ENCODE peak calls at places on chromosome 9, in seven cellular contexts. One of them, this sample, is unnamed.

GRCh38 chr9:92492781-92493401 is 10.6 kb upstream of the ASPN start:
- DNase-seq in GM12892: no peak
- DNase-seq in H1: no peak
- DNase-seq in HepG2: no peak
- DNase-seq in SK-N-SH: peak
- DNase-seq in K562: no peak
- DNase-seq in GM12878: no peak
- DNase-seq in this sample: no peak

GRCh38 chr9:137244486-137245449 is 3.7 kb downstream of the TUBB4B start:
- DNase-seq in GM12892: no peak
- DNase-seq in H1: no peak
- DNase-seq in HepG2: no peak
- DNase-seq in SK-N-SH: no peak
- DNase-seq in K562: no peak
- DNase-seq in GM12878: no peak
- DNase-seq in this sample: no peak

GRCh38 chr9:86902606-86903460 is 44.5 kb downstream of the GAS1 start:
- DNase-seq in GM12892: no peak
- DNase-seq in H1: peak
- DNase-seq in HepG2: no peak
- DNase-seq in SK-N-SH: peak
- DNase-seq in K562: no peak
- DNase-seq in GM12878: no peak
- DNase-seq in this sample: no peak

GRCh38 chr9:8760000-8760767 is 960.6 kb upstream of the DMAC1 start:
- DNase-seq in GM12892: no peak
- DNase-seq in H1: no peak
- DNase-seq in HepG2: no peak
- DNase-seq in SK-N-SH: no peak
- DNase-seq in K562: no peak
- DNase-seq in GM12878: no peak
- DNase-seq in this sample: no peak

GRCh38 chr9:33024966-33025571 is at the start of gene DNAJA1:
- DNase-seq in GM12892: peak
- DNase-seq in H1: peak
- DNase-seq in HepG2: peak
- DNase-seq in SK-N-SH: peak
- DNase-seq in K562: peak
- DNase-seq in GM12878: peak
- DNase-seq in this sample: peak

GRCh38 chr9:96088510-96088909 is 213.0 kb downstream of the ERCC6L2 start:
- DNase-seq in GM12892: no peak
- DNase-seq in H1: no peak
- DNase-seq in HepG2: no peak
- DNase-seq in SK-N-SH: no peak
- DNase-seq in K562: no peak
- DNase-seq in GM12878: no peak
- DNase-seq in this sample: no peak

GRCh38 chr9:122134822-122135528 is 24.6 kb downstream of the NDUFA8 start:
- DNase-seq in GM12892: no peak
- DNase-seq in H1: peak
- DNase-seq in HepG2: no peak
- DNase-seq in SK-N-SH: no peak
- DNase-seq in K562: peak
- DNase-seq in GM12878: no peak
- DNase-seq in this sample: no peak

GRCh38 chr9:133570681-133571080 is 36.2 kb downstream of the ADAMTSL2 start:
- DNase-seq in GM12892: no peak
- DNase-seq in H1: no peak
- DNase-seq in HepG2: no peak
- DNase-seq in SK-N-SH: no peak
- DNase-seq in K562: no peak
- DNase-seq in GM12878: no peak
- DNase-seq in this sample: no peak

GRCh38 chr9:130126721-130127429 is 45.3 kb upstream of the NCS1 start:
- DNase-seq in GM12892: no peak
- DNase-seq in H1: no peak
- DNase-seq in HepG2: no peak
- DNase-seq in SK-N-SH: no peak
- DNase-seq in K562: no peak
- DNase-seq in GM12878: no peak
- DNase-seq in this sample: no peak

GRCh38 chr9:83027153-83027867 is 35.6 kb downstream of the RASEF start:
- DNase-seq in GM12892: no peak
- DNase-seq in H1: no peak
- DNase-seq in HepG2: peak
- DNase-seq in SK-N-SH: no peak
- DNase-seq in K562: no peak
- DNase-seq in GM12878: no peak
- DNase-seq in this sample: no peak

GRCh38 chr9:75715360-75715759 is 175.1 kb upstream of the PCSK5 start:
- DNase-seq in GM12892: no peak
- DNase-seq in H1: no peak
- DNase-seq in HepG2: no peak
- DNase-seq in SK-N-SH: no peak
- DNase-seq in K562: no peak
- DNase-seq in GM12878: no peak
- DNase-seq in this sample: no peak

GRCh38 chr9:129610473-129611301 is 10.2 kb downstream of the C9orf50 start:
- DNase-seq in GM12892: peak
- DNase-seq in H1: peak
- DNase-seq in HepG2: peak
- DNase-seq in SK-N-SH: peak
- DNase-seq in K562: peak
- DNase-seq in GM12878: no peak
- DNase-seq in this sample: peak

GRCh38 chr9:96027271-96028131 is 152.0 kb downstream of the ERCC6L2 start:
- DNase-seq in GM12892: no peak
- DNase-seq in H1: peak
- DNase-seq in HepG2: no peak
- DNase-seq in SK-N-SH: peak
- DNase-seq in K562: no peak
- DNase-seq in GM12878: no peak
- DNase-seq in this sample: no peak

GRCh38 chr9:127796225-127796813 is 6.4 kb upstream of the FPGS start:
- DNase-seq in GM12892: no peak
- DNase-seq in H1: no peak
- DNase-seq in HepG2: peak
- DNase-seq in SK-N-SH: no peak
- DNase-seq in K562: no peak
- DNase-seq in GM12878: no peak
- DNase-seq in this sample: no peak
- TF ChIP-seq TAF1 in GM12892: no peak
- TF ChIP-seq TAF1 in H1: no peak
- TF ChIP-seq TAF1 in HepG2: no peak
- TF ChIP-seq TAF1 in SK-N-SH: no peak
- TF ChIP-seq TAF1 in K562: no peak
- TF ChIP-seq TAF1 in GM12878: no peak
- TF ChIP-seq TAF1 in this sample: no peak

GRCh38 chr9:90552317-90552716 is 90.3 kb downstream of the DIRAS2 start:
- DNase-seq in GM12892: no peak
- DNase-seq in H1: no peak
- DNase-seq in HepG2: no peak
- DNase-seq in SK-N-SH: no peak
- DNase-seq in K562: no peak
- DNase-seq in GM12878: no peak
- DNase-seq in this sample: peak

GRCh38 chr9:90546200-90546599 is 96.4 kb downstream of the DIRAS2 start:
- DNase-seq in GM12892: no peak
- DNase-seq in H1: no peak
- DNase-seq in HepG2: peak
- DNase-seq in SK-N-SH: peak
- DNase-seq in K562: no peak
- DNase-seq in GM12878: no peak
- DNase-seq in this sample: no peak

GRCh38 chr9:90544488-90544887 is 98.1 kb downstream of the DIRAS2 start:
- DNase-seq in GM12892: no peak
- DNase-seq in H1: no peak
- DNase-seq in HepG2: no peak
- DNase-seq in SK-N-SH: no peak
- DNase-seq in K562: no peak
- DNase-seq in GM12878: no peak
- DNase-seq in this sample: no peak

DNA sequence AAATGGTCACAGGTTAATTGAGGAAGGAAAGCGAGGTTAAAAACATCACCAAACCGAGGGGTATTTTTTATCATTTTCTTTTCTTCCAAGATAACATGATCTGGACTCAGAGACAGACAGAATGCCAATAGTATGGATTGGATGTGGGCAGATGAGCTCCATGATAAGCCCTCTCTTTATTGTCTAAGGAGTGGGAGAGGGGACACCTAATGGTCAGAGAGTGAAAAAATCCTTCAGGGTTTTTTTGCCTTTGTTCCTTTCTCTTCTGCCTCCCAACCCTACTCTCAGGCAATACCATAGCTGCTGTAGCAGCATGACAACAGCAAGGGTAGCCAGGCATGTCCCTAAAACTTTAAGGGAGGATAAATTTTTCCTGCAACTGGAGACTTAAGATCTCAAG is 94.7 kb downstream of the DIRAS2 start:
- DNase-seq in GM12892: no peak
- DNase-seq in H1: no peak
- DNase-seq in HepG2: no peak
- DNase-seq in SK-N-SH: no peak
- DNase-seq in K562: no peak
- DNase-seq in GM12878: no peak
- DNase-seq in this sample: no peak
- TF ChIP-seq TAF1 in GM12892: no peak
- TF ChIP-seq TAF1 in H1: no peak
- TF ChIP-seq TAF1 in HepG2: no peak
- TF ChIP-seq TAF1 in SK-N-SH: no peak
- TF ChIP-seq TAF1 in K562: no peak
- TF ChIP-seq TAF1 in GM12878: no peak
- TF ChIP-seq TAF1 in this sample: no peak

GRCh38 chr9:99056876-99057664 is 47.8 kb upstream of the TGFBR1 start:
- DNase-seq in GM12892: no peak
- DNase-seq in H1: no peak
- DNase-seq in HepG2: no peak
- DNase-seq in SK-N-SH: no peak
- DNase-seq in K562: no peak
- DNase-seq in GM12878: no peak
- DNase-seq in this sample: no peak

GRCh38 chr9:99056186-99056585 is 48.7 kb upstream of the TGFBR1 start:
- DNase-seq in GM12892: no peak
- DNase-seq in H1: no peak
- DNase-seq in HepG2: no peak
- DNase-seq in SK-N-SH: no peak
- DNase-seq in K562: no peak
- DNase-seq in GM12878: no peak
- DNase-seq in this sample: no peak

GRCh38 chr9:99059074-99059894 is 45.6 kb upstream of the TGFBR1 start:
- DNase-seq in GM12892: peak
- DNase-seq in H1: no peak
- DNase-seq in HepG2: no peak
- DNase-seq in SK-N-SH: no peak
- DNase-seq in K562: peak
- DNase-seq in GM12878: peak
- DNase-seq in this sample: peak

GRCh38 chr9:99055384-99055783 is 49.5 kb upstream of the TGFBR1 start:
- DNase-seq in GM12892: no peak
- DNase-seq in H1: no peak
- DNase-seq in HepG2: peak
- DNase-seq in SK-N-SH: no peak
- DNase-seq in K562: no peak
- DNase-seq in GM12878: no peak
- DNase-seq in this sample: no peak

DNA sequence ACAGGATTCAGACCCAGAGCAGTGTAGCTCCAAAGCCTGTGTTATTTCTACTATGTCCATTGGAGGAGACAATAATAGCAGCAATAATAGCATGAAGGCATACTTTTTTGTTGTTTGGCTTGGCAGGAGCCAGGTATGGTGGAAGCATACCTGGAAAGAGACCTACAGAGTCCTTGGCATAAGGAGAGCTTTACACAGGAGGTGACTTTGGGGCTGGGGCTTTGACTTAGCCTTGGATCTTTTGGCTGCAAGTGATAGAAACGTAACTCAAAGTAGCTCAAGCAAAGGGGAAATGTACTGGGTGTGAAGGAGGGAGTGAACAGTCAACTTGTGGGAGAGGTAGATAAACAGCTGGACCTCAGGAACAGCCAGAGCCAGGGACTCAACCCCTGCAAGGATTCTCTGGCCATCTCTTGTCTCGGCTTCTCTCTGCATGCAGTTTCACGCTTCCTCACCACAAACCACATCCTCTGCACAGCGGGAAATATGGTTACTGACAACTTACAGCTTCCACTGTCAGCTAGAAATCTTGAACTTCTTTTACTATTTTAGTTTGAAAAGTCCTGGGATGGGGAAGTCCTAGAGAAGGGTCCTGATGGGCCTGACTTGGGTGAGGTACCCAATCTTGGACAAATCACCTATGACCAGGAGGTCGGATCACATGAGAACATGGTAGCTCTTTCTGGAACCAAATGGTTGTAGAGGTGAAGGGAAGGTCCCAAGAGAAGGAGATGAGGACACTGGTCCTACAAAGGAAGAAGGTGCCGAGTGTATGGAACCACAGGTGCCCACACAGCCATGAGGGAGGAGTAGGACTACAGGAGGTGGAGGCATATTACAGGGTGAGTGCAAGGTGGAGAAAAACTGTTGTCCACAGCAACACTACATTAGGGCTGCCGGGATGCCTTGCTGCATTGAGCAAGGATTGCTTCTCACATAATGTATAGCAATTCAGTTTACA is 47.0 kb upstream of the TGFBR1 start:
- DNase-seq in GM12892: peak
- DNase-seq in H1: no peak
- DNase-seq in HepG2: no peak
- DNase-seq in SK-N-SH: no peak
- DNase-seq in K562: peak
- DNase-seq in GM12878: peak
- DNase-seq in this sample: peak
- TF ChIP-seq TAF1 in GM12892: no peak
- TF ChIP-seq TAF1 in H1: no peak
- TF ChIP-seq TAF1 in HepG2: no peak
- TF ChIP-seq TAF1 in SK-N-SH: no peak
- TF ChIP-seq TAF1 in K562: no peak
- TF ChIP-seq TAF1 in GM12878: no peak
- TF ChIP-seq TAF1 in this sample: no peak

GRCh38 chr9:98281281-98281680 is 25.8 kb upstream of the TBC1D2 start:
- DNase-seq in GM12892: no peak
- DNase-seq in H1: no peak
- DNase-seq in HepG2: no peak
- DNase-seq in SK-N-SH: no peak
- DNase-seq in K562: no peak
- DNase-seq in GM12878: no peak
- DNase-seq in this sample: no peak

GRCh38 chr9:98276907-98277469 is 21.5 kb upstream of the TBC1D2 start:
- DNase-seq in GM12892: no peak
- DNase-seq in H1: no peak
- DNase-seq in HepG2: no peak
- DNase-seq in SK-N-SH: no peak
- DNase-seq in K562: no peak
- DNase-seq in GM12878: no peak
- DNase-seq in this sample: no peak

GRCh38 chr9:98284754-98285153 is 29.3 kb upstream of the TBC1D2 start:
- DNase-seq in GM12892: no peak
- DNase-seq in H1: no peak
- DNase-seq in HepG2: no peak
- DNase-seq in SK-N-SH: no peak
- DNase-seq in K562: no peak
- DNase-seq in GM12878: no peak
- DNase-seq in this sample: no peak

GRCh38 chr9:98280162-98280561 is 24.7 kb upstream of the TBC1D2 start:
- DNase-seq in GM12892: no peak
- DNase-seq in H1: no peak
- DNase-seq in HepG2: no peak
- DNase-seq in SK-N-SH: no peak
- DNase-seq in K562: no peak
- DNase-seq in GM12878: no peak
- DNase-seq in this sample: no peak

GRCh38 chr9:98280574-98280973 is 25.1 kb upstream of the TBC1D2 start:
- DNase-seq in GM12892: no peak
- DNase-seq in H1: no peak
- DNase-seq in HepG2: no peak
- DNase-seq in SK-N-SH: peak
- DNase-seq in K562: no peak
- DNase-seq in GM12878: no peak
- DNase-seq in this sample: no peak
- TF ChIP-seq TAF1 in GM12892: no peak
- TF ChIP-seq TAF1 in H1: no peak
- TF ChIP-seq TAF1 in HepG2: no peak
- TF ChIP-seq TAF1 in SK-N-SH: no peak
- TF ChIP-seq TAF1 in K562: no peak
- TF ChIP-seq TAF1 in GM12878: no peak
- TF ChIP-seq TAF1 in this sample: no peak